ENCODE peak calls at places on chromosomes 11 and 22, in four cellular contexts. D is SK-N-SH, F is IMR-90, Q is GM12878. H is an unnamed sample.

GRCh38 chr11:27701262-27702105 is 1.2 kb upstream of the BDNF start:
- DNase-seq in Q (no peak), D (peak), F (peak), H (peak)

GRCh38 chr11:111764621-111765020 is 1.6 kb downstream of the PPP2R1B start:
- DNase-seq in F (peak), D (no peak), Q (no peak), H (no peak)

GRCh38 chr11:35323076-35323868 is 96.1 kb downstream of the SLC1A2 start:
- DNase-seq in F (peak), D (no peak), Q (no peak), H (no peak)

GRCh38 chr22:33380789-33381530 is 322.8 kb upstream of the SYN3 start:
- DNase-seq in D (no peak), F (peak), Q (peak), H (no peak)

GRCh38 chr11:68916439-68916838 is 12.7 kb downstream of the IGHMBP2 start:
- DNase-seq in F (no peak), D (no peak), Q (no peak), H (no peak)

GRCh38 chr11:59552844-59553243 is 41.5 kb downstream of the OR4D9 start:
- DNase-seq in F (no peak), D (no peak), Q (no peak), H (no peak)

GRCh38 chr11:72665911-72666472 is 8.2 kb downstream of the PDE2A start:
- DNase-seq in D (no peak), F (no peak), Q (no peak), H (no peak)

GRCh38 chr22:20972014-20972797 is 5.2 kb downstream of the AIFM3 start:
- DNase-seq in F (no peak), D (no peak), Q (no peak), H (peak)

GRCh38 chr11:79439430-79439892 is 1.4 kb downstream of the TENM4 start:
- DNase-seq in Q (no peak), D (peak), F (peak), H (no peak)

GRCh38 chr22:22042599-22043295 is 60.2 kb upstream of the TOP3B start:
- DNase-seq in F (no peak), D (no peak), Q (no peak), H (no peak)

GRCh38 chr11:93099811-93100210 is 98.0 kb downstream of the SLC36A4 start:
- DNase-seq in F (peak), Q (no peak), D (no peak), H (no peak)

GRCh38 chr11:29336727-29337212 is 680.1 kb downstream of the KCNA4 start:
- DNase-seq in Q (no peak), D (no peak), F (peak), H (no peak)

GRCh38 chr22:25779890-25780289 is 37.9 kb downstream of the MYO18B start:
- DNase-seq in Q (no peak), D (no peak), F (no peak), H (no peak)

GRCh38 chr22:25780673-25781072 is 38.7 kb downstream of the MYO18B start:
- DNase-seq in Q (no peak), D (peak), F (no peak), H (no peak)

GRCh38 chr22:25782831-25783230 is 40.8 kb downstream of the MYO18B start:
- DNase-seq in D (no peak), Q (no peak), F (no peak), H (no peak)

GRCh38 chr22:25783856-25784255 is 41.9 kb downstream of the MYO18B start:
- DNase-seq in D (no peak), F (no peak), Q (no peak), H (no peak)

DNA sequence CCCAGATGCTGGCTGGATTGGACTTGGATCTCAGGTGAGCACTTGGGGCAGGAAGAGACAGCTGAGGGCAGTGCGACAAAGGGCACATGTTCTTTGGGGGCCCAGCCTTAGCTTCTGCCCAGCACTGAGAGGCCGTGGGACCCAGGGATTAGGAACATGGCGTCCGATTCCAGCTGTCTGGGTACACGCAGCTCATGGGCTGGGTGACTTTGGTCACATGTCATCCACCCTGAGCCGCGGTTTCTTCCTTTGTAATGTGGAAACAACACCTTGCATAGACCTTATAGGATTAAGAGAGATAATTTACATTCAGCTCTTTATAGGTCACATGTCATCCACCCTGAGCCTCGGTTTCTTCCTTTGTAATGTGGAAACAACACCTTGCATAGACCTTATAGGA is 39.8 kb downstream of the MYO18B start:
- DNase-seq in Q (no peak), F (no peak), D (no peak), H (no peak)
- TF ChIP-seq RCOR1 in Q (no peak), F (no peak), D (no peak), H (no peak)

DNA sequence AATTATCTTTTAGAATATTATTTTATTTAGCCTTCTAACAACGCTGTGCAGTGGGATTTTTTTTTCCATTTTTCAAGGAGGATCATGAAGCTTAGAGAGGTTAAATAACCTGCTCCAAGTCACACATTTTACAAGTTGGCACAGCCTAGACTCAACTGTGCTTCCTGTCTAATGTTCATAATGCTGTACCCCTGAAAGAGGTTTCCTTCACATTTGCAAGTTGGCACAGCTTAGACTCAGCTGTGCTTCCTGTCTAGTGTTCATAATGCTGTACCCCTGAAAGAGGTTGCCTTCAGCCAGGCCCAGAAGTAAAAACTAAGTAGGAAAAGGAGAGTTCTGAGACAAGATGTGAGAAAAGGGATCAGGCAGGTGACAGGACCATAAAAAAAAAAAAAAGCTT is 7.9 kb upstream of the HEPACAM start:
- DNase-seq in F (no peak), D (no peak), Q (no peak), H (no peak)
- H2AFZ ChIP-seq in F (no peak), D (no peak), Q (no peak), H (no peak)

DNA sequence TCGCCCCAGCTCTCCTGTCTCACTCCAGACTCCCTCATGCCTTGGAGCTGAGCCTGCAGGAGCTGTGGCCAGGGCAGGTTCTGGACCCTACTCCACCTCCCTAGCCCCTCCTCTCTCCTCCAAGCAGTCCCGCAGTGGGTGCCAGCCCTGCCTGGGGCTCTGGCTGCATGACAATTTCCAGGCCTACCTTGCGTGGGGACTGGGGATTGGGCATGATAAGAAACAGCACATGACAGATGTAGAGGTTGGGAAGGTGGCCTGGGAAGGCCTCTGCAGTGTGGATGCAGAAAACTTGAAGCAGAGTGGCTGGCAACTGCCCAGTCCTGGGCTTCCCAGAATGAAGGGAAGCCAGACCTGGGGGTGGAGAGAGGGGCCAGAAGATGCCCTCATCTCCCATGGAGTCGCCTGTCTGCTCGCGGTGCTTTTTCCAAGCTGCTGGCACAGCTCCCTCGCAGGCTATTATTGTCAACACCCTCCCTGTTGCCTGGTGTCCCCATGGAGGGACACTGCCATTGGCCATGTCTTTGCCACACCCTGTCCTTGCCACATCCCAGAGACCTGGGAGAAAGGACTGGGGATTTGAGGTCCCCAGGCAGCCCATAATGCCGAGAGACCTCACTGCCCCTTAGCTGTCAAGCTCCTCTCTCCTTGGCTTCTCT is 48.9 kb upstream of the CDON start:
- DNase-seq in Q (no peak), D (peak), F (no peak), H (no peak)
- TF ChIP-seq RCOR1 in Q (no peak), D (peak), F (no peak), H (no peak)

GRCh38 chr11:80967649-80968048 is 1526.8 kb upstream of the TENM4 start:
- DNase-seq in D (no peak), Q (no peak), F (no peak), H (no peak)
- H2AFZ ChIP-seq in D (peak), Q (no peak), F (no peak), H (no peak)

H was measured in K562.